ENCODE peak calls at places on chromosomes 3 and 15, in six cellular contexts. Q is choroid plexus epithelial cell, L is neural crest cell, B is body of pancreas, J is kidney epithelial cell, U is fibroblast of lung. N is an unnamed sample.

GRCh38 chr3:134527037-134527436 is 41.2 kb downstream of the CEP63 start:
- DNase-seq in B (no peak), Q (peak), L (no peak), J (no peak), U (no peak), N (no peak)

GRCh38 chr15:82100116-82100795 is 54.4 kb upstream of the MEX3B start:
- DNase-seq in B (no peak), L (no peak), J (no peak), Q (peak), U (peak), N (peak)

GRCh38 chr15:56919708-56920637 is 1.5 kb downstream of the TCF12 start:
- DNase-seq in L (no peak), J (no peak), U (peak), Q (peak), B (peak), N (peak)

GRCh38 chr3:168443967-168444366 is 348.2 kb upstream of the GOLIM4 start:
- DNase-seq in U (no peak), B (no peak), Q (no peak), J (no peak), L (no peak), N (no peak)

GRCh38 chr15:55277116-55277564 is 12.5 kb downstream of the RAB27A start:
- DNase-seq in J (no peak), Q (peak), L (no peak), U (peak), B (no peak), N (no peak)

GRCh38 chr3:133937756-133938601 is 42.3 kb upstream of the RAB6B start:
- DNase-seq in L (no peak), U (peak), Q (peak), B (no peak), J (no peak), N (peak)

GRCh38 chr15:57340673-57341259 is 35.5 kb upstream of the CGNL1 start:
- DNase-seq in Q (peak), B (peak), L (peak), U (peak), J (no peak), N (no peak)

GRCh38 chr15:70260096-70260495 is 162.4 kb upstream of the TLE3 start:
- DNase-seq in J (no peak), Q (no peak), U (no peak), L (no peak), B (no peak), N (peak)

GRCh38 chr3:184581331-184582210 is 20.0 kb downstream of the EPHB3 start:
- DNase-seq in U (no peak), B (no peak), L (no peak), Q (no peak), J (no peak), N (no peak)

GRCh38 chr15:63329567-63330350 is 51.9 kb downstream of the CA12 start:
- DNase-seq in Q (peak), J (no peak), L (no peak), U (no peak), B (no peak), N (no peak)

GRCh38 chr3:146163584-146163983 is 2.6 kb upstream of the PLOD2 start:
- DNase-seq in Q (peak), J (no peak), L (no peak), U (peak), B (no peak), N (peak)

GRCh38 chr3:189573004-189573403 is 58.2 kb upstream of the TP63 start:
- DNase-seq in L (no peak), B (no peak), J (no peak), Q (no peak), U (peak), N (no peak)

GRCh38 chr15:46088486-46089437 is 453.9 kb downstream of the SQOR start:
- DNase-seq in B (no peak), U (peak), Q (peak), L (no peak), J (no peak), N (no peak)

GRCh38 chr15:58276924-58277323 is 138.7 kb downstream of the AQP9 start:
- DNase-seq in Q (no peak), B (no peak), J (no peak), L (no peak), U (no peak), N (no peak)

GRCh38 chr15:37594431-37594830 is 340.0 kb upstream of the TMCO5A start:
- DNase-seq in U (no peak), L (no peak), B (no peak), Q (no peak), J (no peak), N (no peak)

GRCh38 chr3:54344601-54345216 is 222.4 kb downstream of the CACNA2D3 start:
- DNase-seq in B (no peak), Q (no peak), U (no peak), J (no peak), L (no peak), N (no peak)

GRCh38 chr3:31755911-31756658 is 223.4 kb downstream of the STT3B start:
- DNase-seq in U (no peak), B (no peak), J (no peak), L (no peak), Q (no peak), N (no peak)

GRCh38 chr15:80558631-80559319 is 136.3 kb upstream of the ABHD17C start:
- DNase-seq in J (no peak), B (no peak), L (no peak), Q (peak), U (no peak), N (no peak)

GRCh38 chr15:41928100-41928499 is 34.2 kb upstream of the SPTBN5 start:
- DNase-seq in B (no peak), Q (no peak), U (no peak), L (no peak), J (no peak), N (no peak)

GRCh38 chr3:136659253-136659652 is 92.9 kb downstream of the STAG1 start:
- DNase-seq in B (peak), U (peak), L (peak), Q (peak), J (peak), N (peak)

GRCh38 chr3:196179380-196180308 is 31.6 kb downstream of the ZDHHC19 start:
- DNase-seq in J (no peak), U (peak), L (peak), B (no peak), Q (peak), N (peak)

GRCh38 chr3:122149228-122149627 is 34.2 kb upstream of the CASR start:
- DNase-seq in J (no peak), Q (no peak), U (no peak), L (no peak), B (no peak), N (no peak)

GRCh38 chr3:129723558-129724324 is 117.3 kb upstream of the PLXND1 start:
- DNase-seq in U (peak), L (no peak), J (peak), Q (peak), B (peak), N (peak)

GRCh38 chr3:161630791-161631190 is 134.2 kb downstream of the OTOL1 start:
- DNase-seq in B (no peak), L (no peak), U (no peak), J (no peak), Q (peak), N (no peak)

GRCh38 chr3:112770026-112770626 is 76.5 kb downstream of the CD200R1L start:
- DNase-seq in Q (peak), U (peak), L (no peak), B (no peak), J (no peak), N (peak)

GRCh38 chr15:31435256-31435781 is 108.7 kb downstream of the KLF13 start:
- DNase-seq in J (no peak), L (peak), B (peak), U (peak), Q (peak), N (peak)

GRCh38 chr15:101351736-101352135 is 56.7 kb upstream of the SNRPA1 start:
- DNase-seq in L (no peak), Q (no peak), J (no peak), B (no peak), U (no peak), N (peak)

GRCh38 chr15:73244333-73244732 is 124.4 kb downstream of the HCN4 start:
- DNase-seq in L (no peak), Q (peak), B (no peak), U (no peak), J (no peak), N (no peak)

GRCh38 chr3:28268989-28269388 is 27.6 kb downstream of the CMC1 start:
- DNase-seq in Q (no peak), L (no peak), U (no peak), B (no peak), J (no peak), N (no peak)
- TF ChIP-seq CTCF in Q (peak), L (peak), U (peak), B (no peak), J (peak), N (peak)

GRCh38 chr3:110456438-110457138 is 615.0 kb upstream of the NECTIN3 start:
- DNase-seq in B (no peak), J (no peak), Q (no peak), U (no peak), L (no peak), N (peak)
- TF ChIP-seq CTCF in B (no peak), J (no peak), Q (no peak), U (no peak), L (no peak), N (no peak)

DNA sequence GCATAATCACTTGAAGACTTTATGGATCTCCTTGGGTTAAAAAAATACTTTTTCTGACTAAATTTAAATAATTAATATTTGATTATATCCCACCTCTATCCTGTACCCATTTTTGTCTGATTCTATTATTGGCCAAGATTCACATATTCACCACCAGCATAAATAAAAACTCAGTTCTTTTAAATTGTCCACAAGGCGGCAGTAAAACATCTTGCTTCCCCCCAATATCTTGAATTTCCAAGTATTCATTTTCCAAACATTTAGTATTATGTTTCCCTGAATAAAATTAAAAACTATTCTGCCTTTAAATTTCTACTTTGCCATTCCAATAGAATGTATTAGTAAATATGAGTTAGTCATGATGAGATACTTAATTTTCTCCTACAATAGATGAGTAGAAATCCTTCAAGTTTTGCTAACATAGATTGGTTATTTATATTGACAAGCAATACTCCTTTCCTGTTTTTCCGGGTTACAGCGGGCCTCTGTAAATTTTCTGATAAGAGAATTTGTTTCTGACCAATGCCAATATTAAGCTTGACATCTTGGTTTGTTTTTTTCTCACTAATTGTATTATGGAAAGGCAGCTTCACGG is 218.7 kb upstream of the MDFIC2 start:
- DNase-seq in Q (peak), B (no peak), J (no peak), U (peak), L (no peak), N (no peak)
- TF ChIP-seq CTCF in Q (peak), B (peak), J (peak), U (peak), L (peak), N (peak)

GRCh38 chr3:52374173-52374572 is 58.1 kb downstream of the DNAH1 start:
- DNase-seq in U (no peak), J (no peak), Q (no peak), B (no peak), L (no peak), N (no peak)
- TF ChIP-seq CTCF in U (no peak), J (no peak), Q (no peak), B (no peak), L (no peak), N (no peak)

DNA sequence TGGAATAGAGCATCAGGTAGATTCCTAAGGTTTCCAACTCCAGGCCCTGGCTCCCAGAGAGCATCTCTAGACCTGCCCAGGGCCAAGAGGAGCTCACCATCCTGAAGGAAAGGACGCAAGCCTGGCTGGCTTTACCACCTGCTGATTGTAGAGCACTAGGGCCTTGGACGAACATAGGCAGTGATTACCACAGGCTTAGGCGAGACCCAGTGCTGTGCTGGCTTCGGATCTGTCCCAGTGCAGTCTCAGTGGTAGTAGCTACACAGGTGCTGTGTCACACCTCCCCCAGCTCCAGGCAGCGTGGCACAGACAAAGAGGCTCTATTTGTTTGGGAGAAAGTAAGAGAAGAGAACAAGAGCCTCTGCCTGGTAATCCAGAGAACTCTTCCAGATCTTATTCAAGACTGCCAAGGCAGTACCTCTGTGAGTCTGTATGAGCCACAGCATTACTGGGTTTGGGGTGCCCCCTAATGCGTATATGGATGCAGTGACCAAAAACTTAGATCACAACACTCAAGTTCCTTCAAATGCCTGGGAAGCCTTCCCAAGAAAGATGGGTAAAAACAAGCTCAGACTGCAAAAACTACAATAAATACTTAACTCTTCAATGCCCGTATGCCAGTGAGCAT is 25.4 kb downstream of the ISG20 start:
- DNase-seq in U (no peak), J (no peak), B (no peak), L (no peak), Q (peak), N (no peak)
- TF ChIP-seq CTCF in U (peak), J (no peak), B (no peak), L (no peak), Q (peak), N (peak)

GRCh38 chr3:65676592-65676991 is 362.1 kb downstream of the MAGI1 start:
- DNase-seq in Q (no peak), L (no peak), J (no peak), U (no peak), B (no peak), N (no peak)

GRCh38 chr3:65671004-65671403 is 367.7 kb downstream of the MAGI1 start:
- DNase-seq in J (no peak), B (no peak), Q (no peak), U (no peak), L (no peak), N (no peak)

GRCh38 chr3:65669163-65669875 is 369.4 kb downstream of the MAGI1 start:
- DNase-seq in Q (peak), U (peak), L (no peak), B (peak), J (no peak), N (no peak)

GRCh38 chr3:65672071-65672470 is 366.6 kb downstream of the MAGI1 start:
- DNase-seq in J (no peak), L (no peak), Q (no peak), U (no peak), B (no peak), N (no peak)

GRCh38 chr3:65672876-65673815 is 365.6 kb downstream of the MAGI1 start:
- DNase-seq in B (peak), L (peak), U (peak), Q (peak), J (no peak), N (no peak)
- TF ChIP-seq CTCF in B (peak), L (peak), U (peak), Q (peak), J (peak), N (peak)

GRCh38 chr15:65304393-65305143 is at the start of gene RNU5B-1:
- DNase-seq in J (peak), Q (peak), L (peak), B (peak), U (peak), N (peak)
- TF ChIP-seq CTCF in J (peak), Q (peak), L (no peak), B (peak), U (peak), N (peak)

N was measured in osteoblast.